ENCODE peak calls at places on chromosomes 2 and 18, in five cellular contexts. W, F, D, J and E are unnamed samples.

GRCh38 chr2:33322099-33322498 is 154.3 kb upstream of the RASGRP3 start:
- DNase-seq in D (peak; percentile 35), W (no peak), F (no peak), J (no peak), E (peak; percentile 12)

GRCh38 chr18:49723648-49724180 is 89.6 kb downstream of the ACAA2 start:
- DNase-seq in F (peak; percentile 97), J (peak; percentile 74), W (no peak), D (peak; percentile 54), E (no peak)

GRCh38 chr2:844725-845124 is 105.9 kb upstream of the SNTG2 start:
- DNase-seq in F (no peak), J (no peak), W (no peak), D (no peak), E (no peak)

GRCh38 chr2:198321522-198322088 is 517.2 kb downstream of the PLCL1 start:
- DNase-seq in J (no peak), F (no peak), D (no peak), W (no peak), E (no peak)

GRCh38 chr2:54712516-54712915 is 10.9 kb upstream of the EML6 start:
- DNase-seq in D (no peak), J (no peak), F (no peak), W (no peak), E (no peak)

GRCh38 chr2:129011466-129012061 is 692.9 kb upstream of the HS6ST1 start:
- DNase-seq in W (no peak), F (no peak), D (no peak), J (no peak), E (no peak)

GRCh38 chr2:239768031-239768800 is 256.9 kb downstream of the NDUFA10 start:
- DNase-seq in J (no peak), D (no peak), F (no peak), W (no peak), E (no peak)

GRCh38 chr18:3526421-3527354 is 76.7 kb downstream of the TGIF1 start:
- DNase-seq in J (no peak), D (peak; percentile 72), F (peak; percentile 87), W (no peak), E (no peak)

GRCh38 chr2:208228481-208228880 is 26.4 kb downstream of the IDH1 start:
- DNase-seq in F (no peak), D (no peak), J (no peak), W (no peak), E (no peak)

GRCh38 chr2:101962243-101962809 is 29.4 kb upstream of the IL1R2 start:
- DNase-seq in F (no peak), W (no peak), J (no peak), D (no peak), E (no peak)
- H3K4me3 ChIP-seq in F (no peak overlapping the region), W (no peak overlapping the region), J (no peak overlapping the region), D (no peak overlapping the region), E (no peak overlapping the region)

DNA sequence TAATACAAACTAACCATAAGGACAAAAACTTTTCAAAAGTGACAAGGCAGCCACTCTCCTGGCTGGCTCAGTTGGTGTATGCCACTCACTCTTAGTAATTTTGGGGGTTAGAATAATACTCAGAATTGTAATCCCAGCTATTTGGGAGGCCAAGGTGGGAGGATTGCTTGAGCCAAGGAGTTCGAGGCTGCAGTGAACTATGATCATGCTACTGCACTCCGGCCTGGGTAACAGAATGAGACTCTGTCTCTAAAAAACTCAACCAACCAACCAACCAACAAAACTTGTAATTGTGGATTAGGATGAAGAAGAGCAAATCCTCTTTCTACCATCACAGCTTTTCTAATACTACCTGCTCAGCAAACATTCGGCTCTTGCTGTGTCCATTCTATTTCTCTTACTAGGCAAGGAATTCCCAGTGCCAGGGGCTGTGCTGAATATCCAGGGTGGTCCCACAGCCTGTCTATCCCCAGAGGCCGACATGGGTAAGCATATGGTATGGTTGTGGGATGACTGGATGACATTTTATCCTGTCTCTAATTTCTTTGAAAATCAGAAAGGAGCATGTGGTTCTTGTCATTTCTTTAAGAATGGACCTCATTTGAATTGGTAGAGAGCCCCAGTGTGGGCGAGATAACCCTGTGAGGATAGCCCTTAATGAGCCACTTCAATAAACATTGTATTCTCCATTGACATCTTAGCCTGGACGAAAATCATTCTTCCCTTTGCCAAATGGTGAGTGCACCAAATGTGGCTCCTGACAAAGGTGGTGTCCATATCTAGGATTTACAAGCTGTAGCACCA is 220.1 kb downstream of the MYCN start:
- DNase-seq in J (no peak), D (no peak), W (no peak), F (no peak), E (no peak)
- H3K4me3 ChIP-seq in J (no peak overlapping the region), D (no peak overlapping the region), W (no peak overlapping the region), F (no peak overlapping the region), E (no peak overlapping the region)

DNA sequence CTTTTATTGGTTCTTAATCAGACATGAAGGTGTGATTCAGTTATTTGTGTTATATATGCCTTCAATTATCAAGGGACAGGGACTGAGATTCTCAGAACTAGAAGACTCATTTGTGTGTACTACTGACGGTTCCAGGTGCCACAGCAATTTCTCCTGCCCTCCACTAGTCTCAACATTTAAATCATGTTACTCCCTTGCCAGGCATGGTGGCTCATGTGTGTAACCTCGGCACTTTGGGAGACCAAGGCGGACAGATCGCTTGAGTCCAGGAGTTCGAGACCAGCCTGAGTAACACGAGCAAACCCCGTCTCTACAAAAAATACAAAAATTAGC is 1.1 kb downstream of the CNDP2 start:
- DNase-seq in D (no peak), W (no peak), J (no peak), F (no peak), E (no peak)
- H3K4me3 ChIP-seq in D (peak overlapping the region; percentile 80), W (no peak overlapping the region), J (peak overlapping the region; percentile 78), F (peak overlapping the region; percentile 79), E (peak overlapping the region; percentile 83)

GRCh38 chr2:177604291-177605065 is 211.9 kb downstream of the AGPS start:
- DNase-seq in W (peak; percentile 35), F (peak; percentile 23), D (peak; percentile 77), J (peak; percentile 76), E (peak; percentile 18)
- H3K4me3 ChIP-seq in W (no peak overlapping the region), F (no peak overlapping the region), D (no peak overlapping the region), J (no peak overlapping the region), E (no peak overlapping the region)

GRCh38 chr2:109611467-109612095 is 2.2 kb downstream of the SEPTIN10 start:
- DNase-seq in W (no peak), D (peak; percentile 83), F (peak; percentile 34), J (peak; percentile 73), E (no peak)
- H3K4me3 ChIP-seq in W (no peak overlapping the region), D (peak overlapping the region; percentile 85), F (peak overlapping the region; percentile 99), J (peak overlapping the region; percentile 77), E (peak overlapping the region; percentile 93)

GRCh38 chr2:122020377-122020776 is 264.9 kb downstream of the TSN start:
- DNase-seq in F (no peak), W (no peak), D (no peak), J (no peak), E (no peak)
- H3K4me3 ChIP-seq in F (no peak overlapping the region), W (no peak overlapping the region), D (no peak overlapping the region), J (no peak overlapping the region), E (no peak overlapping the region)

DNA sequence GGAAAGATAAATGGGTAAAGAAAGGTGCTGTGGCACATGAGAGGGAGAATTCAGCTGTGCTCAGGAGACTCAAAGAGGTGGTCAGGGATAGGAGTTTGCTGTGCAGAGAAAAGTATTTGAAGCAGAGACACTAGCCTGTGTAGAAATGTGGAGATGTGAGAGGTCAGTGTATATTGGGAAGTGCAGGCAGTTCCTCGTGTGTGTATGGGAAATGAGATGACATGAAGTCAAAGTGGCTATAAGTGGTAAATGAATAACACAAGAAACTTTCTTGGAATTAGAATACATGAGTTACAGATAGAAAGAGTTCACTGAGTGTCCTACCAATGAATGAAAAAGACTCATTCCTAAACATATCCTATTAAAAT is 11.6 kb downstream of the MAP3K20 start:
- DNase-seq in F (no peak), D (no peak), W (no peak), J (no peak), E (no peak)
- H3K4me3 ChIP-seq in F (no peak overlapping the region), D (no peak overlapping the region), W (no peak overlapping the region), J (no peak overlapping the region), E (no peak overlapping the region)

GRCh38 chr18:62651276-62652031 is 63.9 kb upstream of the PHLPP1 start:
- DNase-seq in F (no peak), J (no peak), W (no peak), D (no peak), E (no peak)
- H3K4me3 ChIP-seq in F (no peak overlapping the region), J (no peak overlapping the region), W (no peak overlapping the region), D (no peak overlapping the region), E (no peak overlapping the region)